ENCODE peak calls at places on chromosomes 13 and 19, in five cellular contexts. Q is T-helper 2 cell, N is HTR-8/SVneo, P is COR-L47, L is EL. W is an unnamed sample.

GRCh38 chr19:45670670-45671453 is 2.8 kb downstream of the GIPR start:
- DNase-seq in Q (peak; percentile 26), N (no peak), P (no peak), L (peak; percentile 77), W (peak; percentile 85)

GRCh38 chr13:75405976-75406703 is 75.8 kb downstream of the TBC1D4 start:
- DNase-seq in Q (no peak), N (no peak), P (no peak), L (no peak), W (no peak)

GRCh38 chr13:72652681-72653080 is 74.7 kb downstream of the MZT1 start:
- DNase-seq in Q (no peak), N (no peak), P (no peak), L (no peak), W (peak; percentile 31)

GRCh38 chr19:31071157-31071855 is 277.9 kb downstream of the TSHZ3 start:
- DNase-seq in Q (no peak), N (no peak), P (no peak), L (no peak), W (no peak)

GRCh38 chr13:36516225-36516624 is 83.9 kb downstream of the CCNA1 start:
- DNase-seq in Q (no peak), N (no peak), P (no peak), L (no peak), W (no peak)

GRCh38 chr13:20145521-20145920 is 15.3 kb downstream of the GJA3 start:
- DNase-seq in Q (no peak), N (no peak), P (no peak), L (no peak), W (no peak)

GRCh38 chr13:113209336-113209879 is at the start of gene CUL4A:
- DNase-seq in Q (peak; percentile 61), N (peak; percentile 53), P (peak; percentile 74), L (peak; percentile 85), W (peak; percentile 75)

GRCh38 chr19:13103961-13104847 is 1.5 kb upstream of the LYL1 start:
- DNase-seq in Q (peak; percentile 49), N (no peak), P (no peak), L (no peak), W (no peak)

GRCh38 chr13:73765651-73766384 is 368.4 kb downstream of the KLF12 start:
- DNase-seq in Q (peak; percentile 17), N (no peak), P (peak; percentile 98), L (no peak), W (peak; percentile 77)

GRCh38 chr19:16067205-16067938 is 8.9 kb upstream of the TPM4 start:
- DNase-seq in Q (no peak), N (no peak), P (no peak), L (peak; percentile 58), W (peak; percentile 78)

GRCh38 chr13:113928701-113929627 is 44.9 kb downstream of the C13orf46 start:
- DNase-seq in Q (no peak), N (no peak), P (no peak), L (peak; percentile 85), W (peak; percentile 44)

GRCh38 chr13:72097568-72097967 is 230.6 kb upstream of the DACH1 start:
- DNase-seq in Q (no peak), N (no peak), P (no peak), L (no peak), W (no peak)

GRCh38 chr19:1260749-1261511 is 8.2 kb upstream of the CIRBP start:
- DNase-seq in Q (peak; percentile 95), N (no peak), P (peak; percentile 97), L (peak; percentile 95), W (peak; percentile 93)

GRCh38 chr13:35764359-35765015 is 288.0 kb upstream of the MAB21L1 start:
- DNase-seq in Q (no peak), N (no peak), P (no peak), L (peak; percentile 69), W (no peak)

GRCh38 chr13:112532837-112533745 is 54.9 kb downstream of the TUBGCP3 start:
- DNase-seq in Q (no peak), N (no peak), P (no peak), L (no peak), W (no peak)

GRCh38 chr19:43595605-43595998 is 332 bp downstream of the IRGQ start:
- DNase-seq in Q (no peak), N (no peak), P (no peak), L (no peak), W (no peak)

GRCh38 chr13:110280996-110281688 is 25.8 kb downstream of the COL4A1 start:
- DNase-seq in Q (no peak), N (no peak), P (no peak), L (no peak), W (no peak)

W was measured in iris pigment epithelial cell.